ENCODE peak calls at places on chromosomes 13 and 19, in eight cellular contexts. T is colonic mucosa, M is tibial nerve, E is neural progenitor cell, V is retinal pigment epithelial cell, Z is transverse colon, F is AG04450, C is mammary epithelial cell. U is an unnamed sample.

GRCh38 chr19:16628984-16629691 is 1.1 kb upstream of the MED26 start:
- DNase-seq in T (peak), M (no peak), E (no peak), V (no peak), Z (peak), F (peak), C (peak), U (peak)

GRCh38 chr13:40123962-40124647 is 468.6 kb downstream of the COG6 start:
- DNase-seq in T (no peak), M (no peak), E (no peak), V (no peak), Z (no peak), F (no peak), C (no peak), U (no peak)

GRCh38 chr19:57560049-57560491 is 407 bp upstream of the ZNF550 start:
- DNase-seq in T (no peak), M (no peak), E (no peak), V (no peak), Z (no peak), F (peak), C (peak), U (peak)

GRCh38 chr13:113963376-113963775 is 10.5 kb downstream of the C13orf46 start:
- DNase-seq in T (no peak), M (no peak), E (no peak), V (no peak), Z (no peak), F (no peak), C (no peak), U (no peak)

GRCh38 chr13:73340069-73340468 is 281.3 kb downstream of the KLF5 start:
- DNase-seq in T (no peak), M (no peak), E (no peak), V (no peak), Z (no peak), F (no peak), C (peak), U (no peak)

GRCh38 chr19:38564981-38565685 is 52.6 kb downstream of the MAP4K1 start:
- DNase-seq in T (no peak), M (no peak), E (peak), V (no peak), Z (no peak), F (no peak), C (no peak), U (no peak)

GRCh38 chr19:21483589-21484170 is 21.7 kb upstream of the ZNF429 start:
- DNase-seq in T (peak), M (peak), E (peak), V (no peak), Z (peak), F (no peak), C (no peak), U (peak)

GRCh38 chr19:40305403-40305802 is 20.3 kb upstream of the AKT2 start:
- DNase-seq in T (peak), M (no peak), E (peak), V (no peak), Z (peak), F (peak), C (peak), U (peak)

GRCh38 chr13:110047511-110047910 is 259.4 kb downstream of the COL4A1 start:
- DNase-seq in T (peak), M (no peak), E (no peak), V (peak), Z (no peak), F (peak), C (no peak), U (peak)

GRCh38 chr19:15836345-15836594 is 20.8 kb upstream of the OR10H1 start:
- DNase-seq in T (no peak), M (no peak), E (no peak), V (no peak), Z (no peak), F (no peak), C (no peak), U (peak)

GRCh38 chr13:91144054-91144453 is 203.4 kb upstream of the MIR17HG start:
- DNase-seq in T (no peak), M (no peak), E (no peak), V (no peak), Z (no peak), F (no peak), C (no peak), U (no peak)

GRCh38 chr19:518292-519231 is 11.3 kb downstream of the TPGS1 start:
- DNase-seq in T (no peak), M (no peak), E (peak), V (no peak), Z (peak), F (no peak), C (no peak), U (peak)

GRCh38 chr13:98285317-98285716 is 108.2 kb upstream of the RNF113B start:
- DNase-seq in T (no peak), M (no peak), E (no peak), V (peak), Z (no peak), F (no peak), C (no peak), U (no peak)

GRCh38 chr19:17244618-17245534 is 843 bp downstream of the NR2F6 start:
- DNase-seq in T (peak), M (no peak), E (peak), V (no peak), Z (peak), F (no peak), C (no peak), U (no peak)

GRCh38 chr19:29294343-29294811 is 81.4 kb upstream of the UQCRFS1 start:
- DNase-seq in T (no peak), M (no peak), E (no peak), V (no peak), Z (no peak), F (no peak), C (no peak), U (peak)

GRCh38 chr13:26679411-26679810 is 81.2 kb downstream of the GPR12 start:
- DNase-seq in T (no peak), M (no peak), E (no peak), V (peak), Z (no peak), F (peak), C (peak), U (peak)

GRCh38 chr19:32830231-32831014 is 39.1 kb downstream of the SLC7A9 start:
- DNase-seq in T (no peak), M (no peak), E (no peak), V (peak), Z (no peak), F (peak), C (no peak), U (peak)

GRCh38 chr19:32397736-32398135 is 7.8 kb upstream of the DPY19L3 start:
- DNase-seq in T (no peak), M (no peak), E (no peak), V (no peak), Z (no peak), F (peak), C (peak), U (peak)

GRCh38 chr19:55466246-55466614 is 1.7 kb upstream of the C19orf85 start:
- DNase-seq in T (no peak), M (no peak), E (no peak), V (no peak), Z (no peak), F (no peak), C (no peak), U (no peak)

GRCh38 chr19:55465460-55466245 is 1.1 kb upstream of the C19orf85 start:
- DNase-seq in T (no peak), M (no peak), E (no peak), V (no peak), Z (no peak), F (no peak), C (no peak), U (no peak)

GRCh38 chr19:55467236-55468053 is 2.9 kb upstream of the C19orf85 start:
- DNase-seq in T (peak), M (peak), E (peak), V (no peak), Z (peak), F (no peak), C (peak), U (peak)

GRCh38 chr19:55471266-55471665 is 5.2 kb upstream of the ZNF628 start:
- DNase-seq in T (no peak), M (no peak), E (no peak), V (no peak), Z (no peak), F (no peak), C (no peak), U (no peak)

GRCh38 chr19:55468054-55468393 is 3.5 kb upstream of the C19orf85 start:
- DNase-seq in T (no peak), M (no peak), E (no peak), V (no peak), Z (no peak), F (no peak), C (no peak), U (no peak)
- TF ChIP-seq CTCF in T (no peak), M (no peak), E (no peak), V (no peak), Z (no peak), F (no peak), C (no peak), U (no peak)

GRCh38 chr13:46211116-46211515 is 612 bp upstream of the LRRC63 start:
- DNase-seq in T (no peak), M (no peak), E (no peak), V (no peak), Z (no peak), F (no peak), C (no peak), U (peak)
- H3K4me3 ChIP-seq in T (peak), M (peak), E (peak), V (peak), Z (peak), F (peak), C (peak), U (peak)

GRCh38 chr13:19957320-19958118 is 1.0 kb upstream of the ZMYM2 start:
- DNase-seq in T (peak), M (peak), E (peak), V (no peak), Z (peak), F (peak), C (peak), U (peak)
- TF ChIP-seq CTCF in T (peak), M (peak), E (peak), V (peak), Z (peak), F (peak), C (peak), U (peak)

GRCh38 chr19:18412610-18413239 is 6.5 kb upstream of the SSBP4 start:
- DNase-seq in T (no peak), M (no peak), E (peak), V (no peak), Z (no peak), F (no peak), C (no peak), U (no peak)

GRCh38 chr19:18416778-18417249 is 2.4 kb upstream of the SSBP4 start:
- DNase-seq in T (peak), M (peak), E (peak), V (no peak), Z (peak), F (no peak), C (no peak), U (peak)

GRCh38 chr19:18417250-18418033 is 1.8 kb upstream of the SSBP4 start:
- DNase-seq in T (peak), M (peak), E (peak), V (no peak), Z (peak), F (no peak), C (no peak), U (peak)

GRCh38 chr19:18414504-18415176 is 4.6 kb upstream of the SSBP4 start:
- DNase-seq in T (no peak), M (no peak), E (peak), V (no peak), Z (no peak), F (no peak), C (peak), U (no peak)

DNA sequence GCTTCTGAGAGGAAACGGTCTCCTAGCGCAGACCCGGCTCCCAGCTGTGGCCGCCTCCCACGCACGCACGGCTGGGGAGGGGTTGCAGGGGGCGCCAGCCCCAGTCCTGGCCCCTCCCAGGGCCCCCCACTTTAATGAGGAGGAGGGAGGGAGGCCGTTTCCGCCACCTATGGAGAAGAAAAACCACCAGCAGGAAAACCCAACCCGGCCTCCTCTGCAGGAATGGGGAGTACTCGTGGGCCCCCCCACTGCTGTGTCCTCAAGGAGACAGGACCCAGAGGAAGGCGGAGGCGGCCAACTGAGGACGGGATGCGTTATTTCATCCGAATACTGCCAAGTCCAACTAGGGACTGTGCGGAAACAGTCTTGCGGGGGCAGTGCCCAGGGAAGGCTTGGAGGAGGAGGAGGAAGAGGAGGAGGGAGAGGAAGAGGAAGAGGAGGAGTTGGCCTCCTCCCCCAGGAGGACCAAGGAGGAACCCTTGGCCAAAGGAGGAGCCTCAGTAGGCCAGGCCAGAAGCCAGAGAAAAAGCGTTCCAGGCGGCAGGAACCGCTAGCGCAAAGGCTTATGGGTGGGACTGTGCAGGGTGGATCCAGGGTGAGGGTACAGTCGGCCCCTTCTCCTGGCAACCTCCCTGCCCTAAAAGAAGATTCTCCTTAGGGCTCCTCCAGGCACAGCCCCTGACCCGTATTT is 3.9 kb upstream of the SSBP4 start:
- DNase-seq in T (peak), M (peak), E (no peak), V (no peak), Z (peak), F (no peak), C (no peak), U (peak)
- H3K4me3 ChIP-seq in T (no peak), M (peak), E (no peak), V (no peak), Z (no peak), F (peak), C (no peak), U (peak)

GRCh38 chr19:52345162-52345561 is 9.1 kb downstream of the ZNF610 start:
- DNase-seq in T (no peak), M (no peak), E (no peak), V (no peak), Z (no peak), F (no peak), C (no peak), U (no peak)

GRCh38 chr19:52343548-52343947 is 7.5 kb downstream of the ZNF610 start:
- DNase-seq in T (peak), M (no peak), E (peak), V (no peak), Z (peak), F (no peak), C (no peak), U (peak)
- TF ChIP-seq CTCF in T (no peak), M (peak), E (peak), V (peak), Z (peak), F (peak), C (peak), U (peak)

DNA sequence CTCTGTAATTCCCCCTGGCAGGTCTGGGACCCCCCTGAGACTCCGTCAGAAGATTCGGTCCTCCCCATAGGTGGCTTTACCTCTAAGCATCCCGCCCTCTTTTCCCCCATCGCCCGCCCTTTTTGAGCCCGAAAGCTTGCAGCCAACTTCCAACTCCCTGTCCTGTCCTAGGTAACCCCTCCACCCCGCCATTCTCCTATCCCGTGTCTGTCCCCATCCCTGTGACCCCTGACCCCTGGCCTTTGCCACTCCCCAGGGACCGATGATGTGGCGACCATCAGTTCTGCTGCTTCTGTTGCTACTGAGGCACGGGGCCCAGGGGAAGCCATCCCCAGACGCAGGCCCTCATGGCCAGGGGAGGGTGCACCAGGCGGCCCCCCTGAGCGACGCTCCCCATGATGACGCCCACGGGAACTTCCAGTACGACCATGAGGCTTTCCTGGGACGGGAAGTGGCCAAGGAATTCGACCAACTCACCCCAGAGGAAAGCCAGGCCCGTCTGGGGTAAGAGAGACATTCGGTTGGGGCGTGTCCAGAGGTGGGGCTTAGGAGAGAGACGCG is 488 bp downstream of the RCN3 start:
- DNase-seq in T (no peak), M (no peak), E (no peak), V (no peak), Z (no peak), F (no peak), C (no peak), U (peak)
- H3K4me3 ChIP-seq in T (peak), M (peak), E (peak), V (peak), Z (peak), F (peak), C (no peak), U (peak)

DNA sequence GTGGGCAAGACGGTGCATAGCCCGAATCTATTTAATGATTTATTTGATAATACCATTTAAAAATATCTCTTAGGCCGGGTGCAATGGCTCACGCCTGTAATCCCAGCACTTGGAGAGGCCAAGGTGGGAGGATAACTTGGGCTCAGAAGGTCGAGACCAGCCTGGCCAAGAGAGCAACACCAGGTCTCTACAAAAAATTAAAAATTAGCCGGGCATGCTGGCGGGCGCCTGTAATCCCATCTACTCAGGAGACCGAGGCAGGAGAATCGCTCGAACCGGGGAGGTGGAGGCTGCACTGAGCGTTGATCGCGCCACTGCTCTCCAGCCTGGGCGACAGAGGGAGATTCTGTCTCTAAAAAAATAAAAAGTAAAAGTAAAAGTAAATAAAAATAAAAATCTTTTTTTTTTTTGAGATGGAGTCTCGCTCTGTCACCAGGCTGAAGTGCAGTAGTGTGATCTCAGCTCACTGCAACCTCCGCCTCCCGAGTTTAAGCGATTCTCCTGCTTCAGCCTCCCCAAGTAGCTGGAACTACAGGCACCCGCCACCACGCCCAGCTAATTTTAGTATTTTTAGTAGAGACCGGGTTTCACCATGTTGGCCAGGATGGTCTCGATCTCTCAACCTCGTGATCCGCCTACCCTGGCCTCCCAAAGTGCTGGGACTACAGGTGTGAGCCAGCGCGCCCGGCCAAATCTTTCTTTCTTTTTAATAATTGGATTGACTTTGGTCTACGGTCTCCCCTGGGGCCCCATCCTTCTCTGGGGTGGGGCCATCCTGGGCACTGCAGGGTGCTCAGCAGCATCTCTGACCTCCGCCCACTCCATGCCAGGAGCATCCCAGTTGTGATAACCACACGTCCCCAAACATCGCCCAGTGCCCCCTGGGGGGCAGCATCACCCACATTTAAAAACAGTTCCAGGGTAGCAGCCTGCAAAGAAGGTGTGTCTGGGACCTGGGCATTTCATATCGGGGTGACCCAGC is 90.7 kb downstream of the GNG7 start:
- DNase-seq in T (no peak), M (no peak), E (no peak), V (no peak), Z (no peak), F (no peak), C (no peak), U (no peak)
- TF ChIP-seq CTCF in T (peak), M (no peak), E (no peak), V (peak), Z (no peak), F (no peak), C (peak), U (no peak)

DNA sequence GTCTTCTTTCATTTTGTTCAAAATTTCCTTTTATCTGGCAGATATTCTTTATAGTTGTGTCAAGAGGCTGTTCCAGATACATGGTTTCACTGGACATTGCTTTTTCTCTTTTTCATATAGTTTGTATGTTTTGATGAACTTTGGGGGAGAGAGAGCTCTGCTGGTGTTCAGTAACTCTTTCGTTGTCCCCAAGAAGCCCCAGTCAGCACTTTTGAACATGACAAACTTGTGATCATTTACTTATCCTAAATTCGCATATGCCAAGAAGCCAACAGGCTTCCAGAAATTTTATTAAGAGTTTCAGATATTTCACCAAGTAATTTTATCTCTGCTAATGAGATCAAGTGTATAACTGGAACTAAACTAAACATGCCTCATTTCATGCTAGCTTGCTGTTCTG is 275.8 kb upstream of the GPC6 start:
- DNase-seq in T (no peak), M (no peak), E (no peak), V (no peak), Z (no peak), F (no peak), C (no peak), U (no peak)
- H3K4me3 ChIP-seq in T (no peak), M (no peak), E (no peak), V (no peak), Z (no peak), F (no peak), C (no peak), U (no peak)

U was measured in fibroblast of the aortic adventitia.